ENCODE peak calls at places on chromosomes 12 and 14, in four cellular contexts. M is H1, W is GM12878, J is K562. B is an unnamed sample.

GRCh38 chr12:48940181-48940580 is 14.9 kb upstream of the FKBP11 start:
- DNase-seq in J (no peak), W (no peak), M (no peak), B (no peak)

GRCh38 chr14:99224116-99224910 is 47.7 kb downstream of the BCL11B start:
- DNase-seq in M (no peak), W (no peak), J (peak), B (no peak)

GRCh38 chr12:93094988-93095737 is 166.1 kb upstream of the EEA1 start:
- DNase-seq in M (no peak), W (peak), J (peak), B (no peak)

GRCh38 chr12:56037161-56037560 is 4.6 kb upstream of the RPS26 start:
- DNase-seq in J (no peak), W (no peak), M (no peak), B (no peak)

GRCh38 chr12:57918182-57918581 is 23.2 kb upstream of the ATP23 start:
- DNase-seq in M (no peak), J (no peak), W (no peak), B (no peak)

GRCh38 chr12:130838284-130838950 is 633 bp downstream of the STX2 start:
- DNase-seq in M (no peak), J (peak), W (no peak), B (no peak)

GRCh38 chr14:33567736-33568124 is 383.1 kb downstream of the EGLN3 start:
- DNase-seq in J (no peak), M (no peak), W (no peak), B (no peak)

GRCh38 chr14:71536015-71536535 is 396.2 kb upstream of the RGS6 start:
- DNase-seq in M (no peak), J (no peak), W (no peak), B (no peak)

GRCh38 chr12:53005215-53005985 is 856 bp upstream of the EIF4B start:
- DNase-seq in W (no peak), M (no peak), J (no peak), B (peak)

GRCh38 chr12:80794506-80794905 is 77.8 kb downstream of the MYF5 start:
- DNase-seq in W (no peak), M (no peak), J (no peak), B (no peak)

GRCh38 chr12:49664591-49665146 is 41.3 kb downstream of the PRPF40B start:
- DNase-seq in W (no peak), M (no peak), J (no peak), B (peak)

GRCh38 chr14:96629082-96629481 is 126.9 kb downstream of the PAPOLA start:
- DNase-seq in W (no peak), M (no peak), J (no peak), B (peak)

GRCh38 chr14:77275855-77276153 is 4.8 kb upstream of the NGB start:
- DNase-seq in W (no peak), J (no peak), M (no peak), B (no peak)

GRCh38 chr12:9870311-9870866 is 1.2 kb upstream of the CLEC2B start:
- DNase-seq in W (no peak), M (no peak), J (no peak), B (no peak)

GRCh38 chr12:131194166-131194565 is 240.5 kb downstream of the ADGRD1 start:
- DNase-seq in J (peak), M (no peak), W (no peak), B (peak)

GRCh38 chr14:61581955-61582615 is 113.2 kb upstream of the HIF1A start:
- DNase-seq in J (no peak), M (no peak), W (no peak), B (no peak)

GRCh38 chr12:39145175-39145999 is 240.0 kb upstream of the CPNE8 start:
- DNase-seq in J (peak), M (no peak), W (no peak), B (peak)

GRCh38 chr12:26891704-26892103 is 46.1 kb downstream of the INTS13 start:
- DNase-seq in W (no peak), J (no peak), M (no peak), B (no peak)

GRCh38 chr12:55743131-55743921 is 404 bp downstream of the GDF11 start:
- DNase-seq in M (no peak), W (no peak), J (peak), B (peak)

GRCh38 chr14:101227611-101228594 is 324.4 kb upstream of the RTL1 start:
- DNase-seq in M (no peak), J (no peak), W (no peak), B (no peak)

GRCh38 chr12:1204581-1205121 is 213.6 kb downstream of the ERC1 start:
- DNase-seq in W (peak), J (no peak), M (no peak), B (peak)

GRCh38 chr12:115440438-115440837 is 756.5 kb upstream of the TBX3 start:
- DNase-seq in W (no peak), J (peak), M (no peak), B (no peak)

GRCh38 chr12:44618960-44619359 is 257.2 kb downstream of the NELL2 start:
- DNase-seq in M (no peak), J (no peak), W (no peak), B (no peak)

GRCh38 chr12:89085421-89085820 is 266.9 kb downstream of the DUSP6 start:
- DNase-seq in W (no peak), J (no peak), M (no peak), B (no peak)

GRCh38 chr12:120720972-120721801 is 4.4 kb upstream of the ACADS start:
- DNase-seq in W (no peak), M (no peak), J (no peak), B (no peak)

GRCh38 chr14:55585854-55586253 is 5.8 kb downstream of the KTN1 start:
- DNase-seq in M (no peak), W (no peak), J (no peak), B (no peak)

GRCh38 chr12:74780458-74781241 is 243.0 kb downstream of the ATXN7L3B start:
- DNase-seq in J (no peak), M (no peak), W (no peak), B (no peak)

GRCh38 chr12:108568653-108569154 is 6.3 kb downstream of the ISCU start:
- DNase-seq in W (peak), M (no peak), J (no peak), B (no peak)

GRCh38 chr12:7090222-7090998 is 1.8 kb downstream of the C1R start:
- DNase-seq in M (no peak), W (no peak), J (no peak), B (no peak)

GRCh38 chr12:44628180-44628579 is 247.9 kb downstream of the NELL2 start:
- DNase-seq in M (no peak), J (no peak), W (no peak), B (no peak)

GRCh38 chr12:27517961-27518668 is 5.9 kb upstream of the PPFIBP1 start:
- DNase-seq in M (no peak), W (no peak), J (no peak), B (peak)

GRCh38 chr12:18546399-18546798 is 191.4 kb downstream of the PLCZ1 start:
- DNase-seq in W (no peak), J (no peak), M (no peak), B (no peak)

GRCh38 chr12:31849090-31849687 is 110.0 kb upstream of the RESF1 start:
- DNase-seq in M (no peak), J (no peak), W (no peak), B (no peak)

GRCh38 chr14:102320033-102320660 is 601 bp downstream of the ZNF839 start:
- DNase-seq in W (no peak), M (no peak), J (peak), B (no peak)

DNA sequence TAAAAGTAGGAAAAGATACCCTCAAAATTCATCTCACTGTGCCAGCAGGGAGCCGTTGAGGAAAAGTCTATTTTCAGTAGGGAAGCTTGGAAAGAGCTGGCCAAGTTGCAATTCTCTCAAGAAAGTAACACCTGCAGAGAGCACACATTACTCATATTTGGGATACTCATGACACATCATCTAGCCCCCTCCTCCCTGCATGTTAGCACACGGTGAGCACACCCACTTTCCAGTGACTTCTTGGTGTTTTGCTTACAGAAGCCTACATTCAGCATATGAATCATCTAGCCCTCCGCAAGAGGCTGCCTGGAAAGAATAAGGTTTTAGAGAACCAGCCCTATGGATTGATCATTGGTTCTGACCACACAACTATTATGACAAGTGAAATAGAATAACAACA is 124.5 kb downstream of the PTPRO start:
- DNase-seq in W (no peak), M (no peak), J (no peak), B (no peak)
- TF ChIP-seq TAF1 in W (no peak), M (no peak), J (no peak), B (no peak)

GRCh38 chr14:106228541-106229158 is 702.3 kb downstream of the TMEM121 start:
- DNase-seq in W (no peak), M (no peak), J (no peak), B (no peak)
- TF ChIP-seq NRF1 in W (no peak), M (no peak), J (no peak), B (no peak)

GRCh38 chr14:75476274-75476995 is 45.8 kb upstream of the BATF start:
- DNase-seq in M (no peak), J (no peak), W (no peak), B (no peak)
- TF ChIP-seq TAF1 in M (no peak), J (no peak), W (no peak), B (no peak)

GRCh38 chr12:22529281-22530060 is 14.9 kb downstream of the C2CD5 start:
- DNase-seq in M (no peak), W (no peak), J (peak), B (peak)
- TF ChIP-seq NRF1 in M (no peak), W (no peak), J (no peak), B (no peak)

B was measured in SK-N-SH.